ENCODE peak calls at places on chromosome 17, in seven cellular contexts. T, I, W, E, O, D and Y are unnamed samples.

GRCh38 chr17:60325730-60326524 is 66.0 kb downstream of the USP32 start:
- DNase-seq in T (no peak), I (no peak), W (no peak), E (no peak), O (no peak), D (no peak), Y (no peak)

GRCh38 chr17:70582777-70583176 is 413.4 kb downstream of the KCNJ2 start:
- DNase-seq in T (no peak), I (no peak), W (no peak), E (no peak), O (no peak), D (no peak), Y (no peak)

GRCh38 chr17:65813306-65813705 is 251.9 kb upstream of the AXIN2 start:
- DNase-seq in T (no peak), I (no peak), W (no peak), E (no peak), O (no peak), D (peak), Y (no peak)

GRCh38 chr17:65283704-65284103 is 146.5 kb downstream of the RGS9 start:
- DNase-seq in T (no peak), I (no peak), W (peak), E (no peak), O (no peak), D (peak), Y (peak)

GRCh38 chr17:7060165-7060890 is 16.4 kb upstream of the SLC16A11 start:
- DNase-seq in T (no peak), I (no peak), W (peak), E (no peak), O (no peak), D (peak), Y (peak)

GRCh38 chr17:49759203-49759602 is 4.7 kb downstream of the FAM117A start:
- DNase-seq in T (no peak), I (no peak), W (no peak), E (no peak), O (no peak), D (no peak), Y (no peak)

GRCh38 chr17:33651631-33652030 is 358.5 kb upstream of the ASIC2 start:
- DNase-seq in T (peak), I (no peak), W (peak), E (no peak), O (no peak), D (no peak), Y (peak)

GRCh38 chr17:77725851-77726250 is 232.7 kb upstream of the TNRC6C start:
- DNase-seq in T (no peak), I (no peak), W (no peak), E (no peak), O (peak), D (no peak), Y (no peak)

GRCh38 chr17:40557531-40558299 is 7.6 kb downstream of the CCR7 start:
- DNase-seq in T (no peak), I (no peak), W (no peak), E (no peak), O (no peak), D (no peak), Y (no peak)

GRCh38 chr17:79902146-79902791 is 63.0 kb upstream of the CBX4 start:
- DNase-seq in T (no peak), I (no peak), W (no peak), E (no peak), O (no peak), D (peak), Y (no peak)

GRCh38 chr17:27633312-27634025 is 2.5 kb downstream of the LGALS9 start:
- DNase-seq in T (no peak), I (no peak), W (no peak), E (no peak), O (no peak), D (no peak), Y (no peak)

GRCh38 chr17:5780476-5780875 is 196.2 kb upstream of the NLRP1 start:
- DNase-seq in T (no peak), I (no peak), W (peak), E (no peak), O (no peak), D (peak), Y (peak)

GRCh38 chr17:41657936-41658335 is 30.7 kb upstream of the EIF1 start:
- DNase-seq in T (no peak), I (no peak), W (no peak), E (no peak), O (no peak), D (no peak), Y (no peak)

GRCh38 chr17:74042744-74043486 is 160.6 kb upstream of the RPL38 start:
- DNase-seq in T (peak), I (no peak), W (peak), E (no peak), O (no peak), D (peak), Y (peak)

GRCh38 chr17:8333281-8333680 is 6.4 kb upstream of the ODF4 start:
- DNase-seq in T (no peak), I (no peak), W (no peak), E (no peak), O (no peak), D (no peak), Y (no peak)

GRCh38 chr17:81683208-81683583 is 401 bp downstream of the ARL16 start:
- DNase-seq in T (no peak), I (no peak), W (no peak), E (no peak), O (no peak), D (no peak), Y (peak)

GRCh38 chr17:77585142-77585860 is 373.2 kb upstream of the TNRC6C start:
- DNase-seq in T (no peak), I (no peak), W (no peak), E (no peak), O (no peak), D (no peak), Y (no peak)

GRCh38 chr17:79154446-79154845 is 79.8 kb downstream of the ENGASE start:
- DNase-seq in T (no peak), I (no peak), W (no peak), E (no peak), O (no peak), D (no peak), Y (no peak)

GRCh38 chr17:7587420-7587786 is 2.5 kb downstream of the SOX15 start:
- DNase-seq in T (no peak), I (no peak), W (peak), E (no peak), O (no peak), D (peak), Y (peak)

GRCh38 chr17:56835259-56835575 is 1.3 kb downstream of the DGKE start:
- DNase-seq in T (no peak), I (no peak), W (peak), E (no peak), O (no peak), D (peak), Y (no peak)

GRCh38 chr17:57407287-57408063 is 151.2 kb downstream of the MSI2 start:
- DNase-seq in T (peak), I (no peak), W (no peak), E (no peak), O (peak), D (no peak), Y (no peak)

GRCh38 chr17:60563743-60564142 is 36.2 kb upstream of the PPM1D start:
- DNase-seq in T (no peak), I (no peak), W (no peak), E (no peak), O (no peak), D (peak), Y (no peak)

GRCh38 chr17:81161536-81161935 is 3.8 kb upstream of the PVALEF start:
- DNase-seq in T (no peak), I (no peak), W (no peak), E (no peak), O (no peak), D (no peak), Y (no peak)

GRCh38 chr17:11334493-11334892 is 93.5 kb downstream of the SHISA6 start:
- DNase-seq in T (no peak), I (no peak), W (no peak), E (no peak), O (no peak), D (no peak), Y (no peak)

GRCh38 chr17:3843935-3844516 is 2.0 kb downstream of the NCBP3 start:
- DNase-seq in T (peak), I (peak), W (peak), E (peak), O (peak), D (peak), Y (peak)

GRCh38 chr17:75131278-75132017 is at the start of gene NT5C:
- DNase-seq in T (peak), I (peak), W (peak), E (peak), O (peak), D (peak), Y (peak)

GRCh38 chr17:2485970-2486369 is 25.7 kb downstream of the METTL16 start:
- DNase-seq in T (no peak), I (no peak), W (no peak), E (no peak), O (no peak), D (no peak), Y (no peak)

GRCh38 chr17:38361700-38362465 is 10.2 kb downstream of the SOCS7 start:
- DNase-seq in T (no peak), I (no peak), W (peak), E (no peak), O (no peak), D (no peak), Y (peak)

GRCh38 chr17:20095366-20096080 is 86.4 kb downstream of the SPECC1 start:
- DNase-seq in T (peak), I (no peak), W (peak), E (no peak), O (peak), D (peak), Y (peak)

GRCh38 chr17:5631958-5632357 is 47.6 kb upstream of the NLRP1 start:
- DNase-seq in T (peak), I (no peak), W (no peak), E (no peak), O (no peak), D (no peak), Y (no peak)

GRCh38 chr17:40363480-40363838 is 1.1 kb downstream of the GJD3 start:
- DNase-seq in T (no peak), I (no peak), W (no peak), E (no peak), O (peak), D (no peak), Y (no peak)

GRCh38 chr17:17079761-17080160 is 37.5 kb downstream of the MPRIP start:
- DNase-seq in T (no peak), I (no peak), W (no peak), E (no peak), O (no peak), D (no peak), Y (no peak)